ENCODE peak calls at places on chromosomes 2 and 18, in four cellular contexts. R is breast epithelium, W is NB4, U is heart left ventricle. F is an unnamed sample.

GRCh38 chr2:62406573-62407043 is 99.4 kb downstream of the TMEM17 start:
- DNase-seq in R (no peak), W (no peak), U (no peak), F (no peak)

GRCh38 chr2:43890855-43891254 is 52.1 kb downstream of the ABCG8 start:
- DNase-seq in R (no peak), W (no peak), U (no peak), F (no peak)

GRCh38 chr2:68837164-68837860 is 33.9 kb downstream of the BMP10 start:
- DNase-seq in R (no peak), W (peak; percentile 33), U (peak; percentile 68), F (peak; percentile 67)

GRCh38 chr18:35143615-35144596 is 96.9 kb upstream of the ZNF397 start:
- DNase-seq in R (no peak), W (peak; percentile 63), U (peak; percentile 42), F (peak; percentile 70)

GRCh38 chr2:233668605-233669260 is 3.0 kb upstream of the UGT1A9 start:
- DNase-seq in R (no peak), W (no peak), U (no peak), F (no peak)

GRCh38 chr2:184113691-184114403 is 484.5 kb upstream of the ZNF804A start:
- DNase-seq in R (no peak), W (no peak), U (no peak), F (no peak)

GRCh38 chr18:9751371-9752031 is 43.4 kb downstream of the RAB31 start:
- DNase-seq in R (no peak), W (no peak), U (no peak), F (no peak)

GRCh38 chr2:199458806-199459285 is 1.1 kb upstream of the SATB2 start:
- DNase-seq in R (no peak), W (no peak), U (no peak), F (peak; percentile 46)

GRCh38 chr2:290090-290722 is 2.3 kb upstream of the ALKAL2 start:
- DNase-seq in R (peak; percentile 76), W (peak; percentile 21), U (peak; percentile 76), F (peak; percentile 77)

GRCh38 chr18:8943900-8944870 is 158.3 kb upstream of the NDUFV2 start:
- DNase-seq in R (no peak), W (no peak), U (no peak), F (no peak)

GRCh38 chr2:108363048-108363899 is 14.5 kb upstream of the SULT1C4 start:
- DNase-seq in R (no peak), W (peak; percentile 29), U (no peak), F (no peak)

GRCh38 chr2:232511336-232511863 is 8.8 kb upstream of the PRSS56 start:
- DNase-seq in R (no peak), W (no peak), U (peak; percentile 66), F (no peak)

GRCh38 chr18:50372743-50373142 is 2.1 kb upstream of the SKA1 start:
- DNase-seq in R (no peak), W (peak; percentile 32), U (no peak), F (no peak)

GRCh38 chr2:217790195-217790594 is 212.6 kb downstream of the TNS1 start:
- DNase-seq in R (no peak), W (peak; percentile 49), U (no peak), F (peak; percentile 20)

GRCh38 chr2:119983108-119983507 is 29.8 kb upstream of the EPB41L5 start:
- DNase-seq in R (no peak), W (no peak), U (no peak), F (no peak)

GRCh38 chr2:3280197-3280596 is 97.4 kb downstream of the EIPR1 start:
- DNase-seq in R (no peak), W (no peak), U (no peak), F (no peak)

GRCh38 chr18:45249306-45249705 is 366.0 kb upstream of the SLC14A2 start:
- DNase-seq in R (no peak), W (no peak), U (no peak), F (peak; percentile 51)

GRCh38 chr2:199395311-199395710 is 62.4 kb downstream of the SATB2 start:
- DNase-seq in R (no peak), W (no peak), U (no peak), F (no peak)

GRCh38 chr2:48114256-48114655 is 208.0 kb upstream of the FBXO11 start:
- DNase-seq in R (no peak), W (peak; percentile 56), U (no peak), F (peak; percentile 79)

GRCh38 chr2:144942516-144943256 is 422.8 kb upstream of the ZEB2 start:
- DNase-seq in R (no peak), W (no peak), U (no peak), F (no peak)

GRCh38 chr2:41355794-41356193 is 692.0 kb upstream of the PKDCC start:
- DNase-seq in R (no peak), W (no peak), U (no peak), F (no peak)

GRCh38 chr18:73551211-73551610 is 596.4 kb downstream of the FBXO15 start:
- DNase-seq in R (no peak), W (no peak), U (no peak), F (no peak)

GRCh38 chr2:38375711-38376345 is 1.2 kb downstream of the ATL2 start:
- DNase-seq in R (no peak), W (no peak), U (peak; percentile 54), F (no peak)

GRCh38 chr2:120817136-120817955 is 81.7 kb downstream of the GLI2 start:
- DNase-seq in R (no peak), W (no peak), U (peak; percentile 21), F (no peak)

GRCh38 chr2:161415467-161416293 is 417 bp upstream of the TBR1 start:
- DNase-seq in R (no peak), W (no peak), U (no peak), F (peak; percentile 33)

GRCh38 chr2:70523996-70524965 is 29.3 kb downstream of the TGFA start:
- DNase-seq in R (peak; percentile 78), W (peak; percentile 95), U (peak; percentile 45), F (no peak)

GRCh38 chr2:100976634-100977391 is 25.3 kb upstream of the RPL31 start:
- DNase-seq in R (no peak), W (peak; percentile 36), U (no peak), F (no peak)

GRCh38 chr2:64858541-64859031 is 130.6 kb upstream of the SLC1A4 start:
- DNase-seq in R (no peak), W (peak; percentile 65), U (no peak), F (no peak)

GRCh38 chr2:170123593-170123992 is 54.4 kb upstream of the MYO3B start:
- DNase-seq in R (no peak), W (no peak), U (no peak), F (no peak)

GRCh38 chr2:170950221-170950737 is 21.2 kb downstream of the GORASP2 start:
- DNase-seq in R (no peak), W (no peak), U (no peak), F (no peak)

GRCh38 chr2:128654404-128654803 is 335.7 kb upstream of the HS6ST1 start:
- DNase-seq in R (no peak), W (peak; percentile 94), U (no peak), F (no peak)

GRCh38 chr2:231387904-231388724 is 7.4 kb upstream of the B3GNT7 start:
- DNase-seq in R (no peak), W (peak; percentile 97), U (peak; percentile 76), F (no peak)

GRCh38 chr18:75173125-75173432 is 35.9 kb downstream of the PTGR3 start:
- DNase-seq in R (no peak), W (peak; percentile 70), U (no peak), F (no peak)

GRCh38 chr2:232137748-232138147 is 176.2 kb downstream of the DIS3L2 start:
- DNase-seq in R (no peak), W (no peak), U (no peak), F (no peak)

GRCh38 chr2:86375623-86376022 is 38.2 kb upstream of the REEP1 start:
- DNase-seq in R (no peak), W (no peak), U (no peak), F (no peak)

GRCh38 chr2:3041246-3041645 is 336.4 kb downstream of the EIPR1 start:
- DNase-seq in R (no peak), W (no peak), U (no peak), F (no peak)

GRCh38 chr2:851680-852079 is 99.0 kb upstream of the SNTG2 start:
- DNase-seq in R (no peak), W (no peak), U (no peak), F (no peak)

GRCh38 chr2:63842149-63843061 is 709 bp downstream of the UGP2 start:
- DNase-seq in R (no peak), W (peak; percentile 75), U (peak; percentile 38), F (peak; percentile 67)
- TF ChIP-seq POLR2A in R (no peak), W (no peak), U (no peak), F (no peak)

GRCh38 chr2:61177727-61178549 is 15.9 kb downstream of the C2orf74 start:
- DNase-seq in R (no peak), W (peak; percentile 67), U (peak; percentile 48), F (peak; percentile 76)
- TF ChIP-seq POLR2A in R (no peak), W (no peak), U (no peak), F (no peak)

DNA sequence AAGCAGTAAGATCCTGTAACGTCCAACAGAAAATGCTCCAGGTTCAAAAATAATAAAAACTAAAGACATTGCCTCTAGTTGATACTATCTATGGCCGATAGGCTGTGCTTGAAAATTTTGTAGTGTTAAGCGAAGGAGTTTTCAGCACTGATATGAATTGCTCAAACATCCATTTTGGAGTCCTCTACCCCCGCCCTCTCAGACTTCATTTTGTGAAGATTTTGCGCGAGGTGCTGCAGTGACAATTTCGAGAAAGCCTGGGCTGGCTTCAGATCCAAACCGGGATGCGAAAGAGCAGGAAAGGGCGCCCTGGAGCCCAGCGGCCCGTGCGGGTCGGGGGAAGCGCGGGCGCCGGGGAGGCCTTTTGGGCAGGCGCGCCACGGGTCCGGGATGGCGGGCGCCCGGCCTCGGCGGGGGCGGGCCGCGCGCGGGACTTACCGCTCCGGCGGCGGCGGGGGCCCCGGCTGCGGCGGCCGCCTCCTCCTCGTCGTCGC is 1.8 kb downstream of the SP3 start:
- DNase-seq in R (no peak), W (peak; percentile 82), U (no peak), F (peak; percentile 83)
- TF ChIP-seq POLR2A in R (no peak), W (no peak), U (no peak), F (no peak)

GRCh38 chr2:135689679-135690078 is 52.0 kb upstream of the UBXN4 start:
- DNase-seq in R (no peak), W (no peak), U (no peak), F (no peak)
- TF ChIP-seq POLR2A in R (no peak), W (no peak), U (no peak), F (no peak)

GRCh38 chr18:23871410-23871809 is 143.1 kb upstream of the TTC39C start:
- DNase-seq in R (no peak), W (peak; percentile 49), U (peak; percentile 33), F (no peak)

GRCh38 chr18:23876496-23876895 is 138.1 kb upstream of the TTC39C start:
- DNase-seq in R (no peak), W (no peak), U (no peak), F (no peak)

GRCh38 chr18:23875966-23876365 is 138.6 kb upstream of the TTC39C start:
- DNase-seq in R (no peak), W (no peak), U (no peak), F (no peak)

GRCh38 chr18:23870963-23871362 is 143.6 kb upstream of the TTC39C start:
- DNase-seq in R (no peak), W (no peak), U (no peak), F (no peak)

GRCh38 chr18:23872701-23873550 is 141.6 kb upstream of the TTC39C start:
- DNase-seq in R (no peak), W (no peak), U (no peak), F (no peak)
- TF ChIP-seq POLR2A in R (no peak), W (no peak), U (no peak), F (no peak)

GRCh38 chr2:237968048-237968862 is 1.4 kb downstream of the UBE2F start:
- DNase-seq in R (no peak), W (peak; percentile 93), U (no peak), F (peak; percentile 85)
- TF ChIP-seq POLR2A in R (no peak), W (no peak), U (no peak), F (peak; percentile 71)